ENCODE peak calls at places on chromosomes 3 and 15, in nine cellular contexts. One of them, this sample, is unnamed.

GRCh38 chr3:33833408-33834116 is 35.1 kb downstream of the PDCD6IP start:
- DNase-seq in caudate nucleus: no peak
- DNase-seq in IMR-90: no peak
- DNase-seq in fibroblast of lung: no peak
- DNase-seq in A673: no peak
- DNase-seq in suprapubic skin: no peak
- DNase-seq in epithelial cell of prostate: no peak
- DNase-seq in mesendoderm: peak
- DNase-seq in HCT116: no peak
- DNase-seq in this sample: no peak

GRCh38 chr3:149342413-149343340 is 9.2 kb upstream of the TM4SF18 start:
- DNase-seq in caudate nucleus: no peak
- DNase-seq in IMR-90: peak
- DNase-seq in fibroblast of lung: peak
- DNase-seq in A673: peak
- DNase-seq in suprapubic skin: no peak
- DNase-seq in epithelial cell of prostate: peak
- DNase-seq in mesendoderm: no peak
- DNase-seq in HCT116: no peak
- DNase-seq in this sample: no peak

GRCh38 chr3:4850928-4851265 is 128.3 kb upstream of the BHLHE40 start:
- DNase-seq in caudate nucleus: no peak
- DNase-seq in IMR-90: no peak
- DNase-seq in fibroblast of lung: no peak
- DNase-seq in A673: no peak
- DNase-seq in suprapubic skin: no peak
- DNase-seq in epithelial cell of prostate: no peak
- DNase-seq in mesendoderm: no peak
- DNase-seq in HCT116: no peak
- DNase-seq in this sample: no peak

GRCh38 chr15:92392462-92392861 is 1.2 kb upstream of the ST8SIA2 start:
- DNase-seq in caudate nucleus: no peak
- DNase-seq in IMR-90: no peak
- DNase-seq in fibroblast of lung: no peak
- DNase-seq in A673: no peak
- DNase-seq in suprapubic skin: no peak
- DNase-seq in epithelial cell of prostate: no peak
- DNase-seq in mesendoderm: peak
- DNase-seq in HCT116: no peak
- DNase-seq in this sample: no peak

GRCh38 chr15:62878070-62878469 is 164.5 kb upstream of the TPM1 start:
- DNase-seq in caudate nucleus: no peak
- DNase-seq in IMR-90: no peak
- DNase-seq in fibroblast of lung: no peak
- DNase-seq in A673: no peak
- DNase-seq in suprapubic skin: no peak
- DNase-seq in epithelial cell of prostate: no peak
- DNase-seq in mesendoderm: no peak
- DNase-seq in HCT116: no peak
- DNase-seq in this sample: no peak

GRCh38 chr15:65263313-65263712 is 23.4 kb downstream of the PARP16 start:
- DNase-seq in caudate nucleus: no peak
- DNase-seq in IMR-90: peak
- DNase-seq in fibroblast of lung: peak
- DNase-seq in A673: no peak
- DNase-seq in suprapubic skin: no peak
- DNase-seq in epithelial cell of prostate: no peak
- DNase-seq in mesendoderm: no peak
- DNase-seq in HCT116: no peak
- DNase-seq in this sample: no peak

GRCh38 chr15:82613764-82614163 is 33.4 kb downstream of the CPEB1 start:
- DNase-seq in caudate nucleus: no peak
- DNase-seq in IMR-90: no peak
- DNase-seq in fibroblast of lung: no peak
- DNase-seq in A673: peak
- DNase-seq in suprapubic skin: no peak
- DNase-seq in epithelial cell of prostate: no peak
- DNase-seq in mesendoderm: no peak
- DNase-seq in HCT116: no peak
- DNase-seq in this sample: no peak

GRCh38 chr3:190375250-190375649 is 12.7 kb upstream of the CLDN16 start:
- DNase-seq in caudate nucleus: no peak
- DNase-seq in IMR-90: no peak
- DNase-seq in fibroblast of lung: no peak
- DNase-seq in A673: peak
- DNase-seq in suprapubic skin: no peak
- DNase-seq in epithelial cell of prostate: no peak
- DNase-seq in mesendoderm: peak
- DNase-seq in HCT116: no peak
- DNase-seq in this sample: no peak

GRCh38 chr3:53502737-53503136 is 8.3 kb downstream of the CACNA1D start:
- DNase-seq in caudate nucleus: no peak
- DNase-seq in IMR-90: no peak
- DNase-seq in fibroblast of lung: no peak
- DNase-seq in A673: no peak
- DNase-seq in suprapubic skin: no peak
- DNase-seq in epithelial cell of prostate: no peak
- DNase-seq in mesendoderm: no peak
- DNase-seq in HCT116: no peak
- DNase-seq in this sample: no peak

GRCh38 chr3:80307844-80308243 is 540.0 kb upstream of the ROBO1 start:
- DNase-seq in caudate nucleus: no peak
- DNase-seq in IMR-90: no peak
- DNase-seq in fibroblast of lung: no peak
- DNase-seq in A673: no peak
- DNase-seq in suprapubic skin: no peak
- DNase-seq in epithelial cell of prostate: no peak
- DNase-seq in mesendoderm: peak
- DNase-seq in HCT116: no peak
- DNase-seq in this sample: no peak

GRCh38 chr15:101138913-101139880 is 112.7 kb downstream of the CHSY1 start:
- DNase-seq in caudate nucleus: no peak
- DNase-seq in IMR-90: peak
- DNase-seq in fibroblast of lung: peak
- DNase-seq in A673: no peak
- DNase-seq in suprapubic skin: no peak
- DNase-seq in epithelial cell of prostate: no peak
- DNase-seq in mesendoderm: peak
- DNase-seq in HCT116: no peak
- DNase-seq in this sample: no peak

GRCh38 chr3:159904911-159905310 is 83.7 kb upstream of the IL12A start:
- DNase-seq in caudate nucleus: no peak
- DNase-seq in IMR-90: peak
- DNase-seq in fibroblast of lung: peak
- DNase-seq in A673: no peak
- DNase-seq in suprapubic skin: no peak
- DNase-seq in epithelial cell of prostate: no peak
- DNase-seq in mesendoderm: no peak
- DNase-seq in HCT116: no peak
- DNase-seq in this sample: no peak

GRCh38 chr15:41945221-41945620 is 27.1 kb downstream of the EHD4 start:
- DNase-seq in caudate nucleus: no peak
- DNase-seq in IMR-90: no peak
- DNase-seq in fibroblast of lung: no peak
- DNase-seq in A673: no peak
- DNase-seq in suprapubic skin: peak
- DNase-seq in epithelial cell of prostate: no peak
- DNase-seq in mesendoderm: no peak
- DNase-seq in HCT116: no peak
- DNase-seq in this sample: no peak

GRCh38 chr15:41944313-41944940 is 27.9 kb downstream of the EHD4 start:
- DNase-seq in caudate nucleus: no peak
- DNase-seq in IMR-90: peak
- DNase-seq in fibroblast of lung: peak
- DNase-seq in A673: peak
- DNase-seq in suprapubic skin: peak
- DNase-seq in epithelial cell of prostate: no peak
- DNase-seq in mesendoderm: peak
- DNase-seq in HCT116: peak
- DNase-seq in this sample: peak

GRCh38 chr15:41942886-41943285 is 29.5 kb downstream of the EHD4 start:
- DNase-seq in caudate nucleus: no peak
- DNase-seq in IMR-90: no peak
- DNase-seq in fibroblast of lung: no peak
- DNase-seq in A673: no peak
- DNase-seq in suprapubic skin: no peak
- DNase-seq in epithelial cell of prostate: no peak
- DNase-seq in mesendoderm: no peak
- DNase-seq in HCT116: no peak
- DNase-seq in this sample: no peak

GRCh38 chr15:41941644-41942415 is 30.5 kb downstream of the EHD4 start:
- DNase-seq in caudate nucleus: no peak
- DNase-seq in IMR-90: no peak
- DNase-seq in fibroblast of lung: no peak
- DNase-seq in A673: no peak
- DNase-seq in suprapubic skin: peak
- DNase-seq in epithelial cell of prostate: no peak
- DNase-seq in mesendoderm: peak
- DNase-seq in HCT116: no peak
- DNase-seq in this sample: no peak

DNA sequence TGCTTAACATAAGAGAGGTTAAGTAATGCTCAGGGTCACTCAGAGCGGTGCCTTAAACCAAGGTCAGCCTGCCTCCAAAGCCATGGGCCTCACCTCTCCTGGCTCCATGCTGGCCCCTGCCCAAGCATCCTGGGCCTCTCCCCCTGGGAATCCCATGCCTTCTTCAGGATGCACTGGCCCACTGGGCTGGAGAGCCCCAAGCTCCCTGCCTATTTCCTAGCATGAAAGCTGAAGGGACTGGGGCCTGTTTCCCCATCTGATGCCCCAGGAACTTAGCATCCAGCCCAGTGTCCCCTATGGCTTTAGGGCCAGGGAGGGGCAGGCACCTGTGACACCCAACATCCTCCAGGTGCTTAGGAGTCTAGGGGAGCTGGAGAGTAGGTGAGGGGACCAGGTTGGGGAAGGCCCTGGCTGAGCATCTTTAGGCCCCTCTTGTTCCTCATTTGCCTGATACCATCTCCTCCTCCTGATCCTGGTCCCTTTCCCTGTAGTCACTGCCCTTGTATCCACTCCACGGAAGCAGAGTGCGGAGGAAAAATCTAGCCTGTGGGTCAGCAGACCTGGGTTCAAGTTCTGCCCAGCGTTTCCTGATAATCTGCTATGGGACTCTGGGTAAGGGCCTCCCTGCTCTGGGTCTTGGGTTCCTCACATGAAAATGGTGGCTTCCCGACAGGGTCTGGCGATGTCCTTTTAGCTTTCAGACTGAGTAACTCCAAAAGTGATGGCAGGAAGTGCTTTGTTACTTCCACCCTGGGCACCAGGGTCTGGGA is 28.6 kb downstream of the EHD4 start:
- DNase-seq in caudate nucleus: no peak
- DNase-seq in IMR-90: no peak
- DNase-seq in fibroblast of lung: no peak
- DNase-seq in A673: no peak
- DNase-seq in suprapubic skin: peak
- DNase-seq in epithelial cell of prostate: no peak
- DNase-seq in mesendoderm: no peak
- DNase-seq in HCT116: no peak
- DNase-seq in this sample: no peak
- H3K27ac ChIP-seq in caudate nucleus: no peak
- H3K27ac ChIP-seq in IMR-90: peak
- H3K27ac ChIP-seq in fibroblast of lung: peak
- H3K27ac ChIP-seq in A673: peak
- H3K27ac ChIP-seq in suprapubic skin: peak
- H3K27ac ChIP-seq in epithelial cell of prostate: peak
- H3K27ac ChIP-seq in mesendoderm: peak
- H3K27ac ChIP-seq in HCT116: peak
- H3K27ac ChIP-seq in this sample: peak

GRCh38 chr3:40971191-40972168 is 227.8 kb upstream of the CTNNB1 start:
- DNase-seq in caudate nucleus: no peak
- DNase-seq in IMR-90: peak
- DNase-seq in fibroblast of lung: peak
- DNase-seq in A673: no peak
- DNase-seq in suprapubic skin: no peak
- DNase-seq in epithelial cell of prostate: peak
- DNase-seq in mesendoderm: peak
- DNase-seq in HCT116: peak
- DNase-seq in this sample: peak
- H3K27ac ChIP-seq in caudate nucleus: peak
- H3K27ac ChIP-seq in IMR-90: no peak
- H3K27ac ChIP-seq in fibroblast of lung: peak
- H3K27ac ChIP-seq in A673: no peak
- H3K27ac ChIP-seq in suprapubic skin: peak
- H3K27ac ChIP-seq in epithelial cell of prostate: peak
- H3K27ac ChIP-seq in mesendoderm: no peak
- H3K27ac ChIP-seq in HCT116: no peak
- H3K27ac ChIP-seq in this sample: peak

GRCh38 chr3:63048927-63049326 is 173.7 kb upstream of the CADPS start:
- DNase-seq in caudate nucleus: no peak
- DNase-seq in IMR-90: no peak
- DNase-seq in fibroblast of lung: no peak
- DNase-seq in A673: no peak
- DNase-seq in suprapubic skin: no peak
- DNase-seq in epithelial cell of prostate: no peak
- DNase-seq in mesendoderm: no peak
- DNase-seq in HCT116: no peak
- DNase-seq in this sample: no peak

GRCh38 chr3:63047068-63047467 is 171.9 kb upstream of the CADPS start:
- DNase-seq in caudate nucleus: no peak
- DNase-seq in IMR-90: no peak
- DNase-seq in fibroblast of lung: peak
- DNase-seq in A673: no peak
- DNase-seq in suprapubic skin: no peak
- DNase-seq in epithelial cell of prostate: no peak
- DNase-seq in mesendoderm: peak
- DNase-seq in HCT116: no peak
- DNase-seq in this sample: no peak

GRCh38 chr3:63050548-63050947 is 175.3 kb upstream of the CADPS start:
- DNase-seq in caudate nucleus: no peak
- DNase-seq in IMR-90: no peak
- DNase-seq in fibroblast of lung: peak
- DNase-seq in A673: no peak
- DNase-seq in suprapubic skin: no peak
- DNase-seq in epithelial cell of prostate: no peak
- DNase-seq in mesendoderm: no peak
- DNase-seq in HCT116: no peak
- DNase-seq in this sample: no peak

GRCh38 chr3:63048365-63048764 is 173.1 kb upstream of the CADPS start:
- DNase-seq in caudate nucleus: no peak
- DNase-seq in IMR-90: no peak
- DNase-seq in fibroblast of lung: peak
- DNase-seq in A673: no peak
- DNase-seq in suprapubic skin: no peak
- DNase-seq in epithelial cell of prostate: no peak
- DNase-seq in mesendoderm: no peak
- DNase-seq in HCT116: no peak
- DNase-seq in this sample: no peak

GRCh38 chr3:63051920-63052319 is 176.7 kb upstream of the CADPS start:
- DNase-seq in caudate nucleus: no peak
- DNase-seq in IMR-90: no peak
- DNase-seq in fibroblast of lung: peak
- DNase-seq in A673: peak
- DNase-seq in suprapubic skin: no peak
- DNase-seq in epithelial cell of prostate: no peak
- DNase-seq in mesendoderm: peak
- DNase-seq in HCT116: no peak
- DNase-seq in this sample: no peak
- H3K27ac ChIP-seq in caudate nucleus: no peak
- H3K27ac ChIP-seq in IMR-90: no peak
- H3K27ac ChIP-seq in fibroblast of lung: no peak
- H3K27ac ChIP-seq in A673: no peak
- H3K27ac ChIP-seq in suprapubic skin: no peak
- H3K27ac ChIP-seq in epithelial cell of prostate: no peak
- H3K27ac ChIP-seq in mesendoderm: no peak
- H3K27ac ChIP-seq in HCT116: no peak
- H3K27ac ChIP-seq in this sample: no peak

GRCh38 chr15:70632981-70633380 is 130.4 kb downstream of the UACA start:
- DNase-seq in caudate nucleus: no peak
- DNase-seq in IMR-90: no peak
- DNase-seq in fibroblast of lung: peak
- DNase-seq in A673: no peak
- DNase-seq in suprapubic skin: no peak
- DNase-seq in epithelial cell of prostate: no peak
- DNase-seq in mesendoderm: no peak
- DNase-seq in HCT116: no peak
- DNase-seq in this sample: no peak
- H3K27ac ChIP-seq in caudate nucleus: no peak
- H3K27ac ChIP-seq in IMR-90: no peak
- H3K27ac ChIP-seq in fibroblast of lung: no peak
- H3K27ac ChIP-seq in A673: no peak
- H3K27ac ChIP-seq in suprapubic skin: no peak
- H3K27ac ChIP-seq in epithelial cell of prostate: no peak
- H3K27ac ChIP-seq in mesendoderm: no peak
- H3K27ac ChIP-seq in HCT116: no peak
- H3K27ac ChIP-seq in this sample: no peak